ENCODE peak calls at places on chromosomes 16 and 17, in six cellular contexts. W, A, C, L, T and H are unnamed samples.

GRCh38 chr17:58060596-58061191 is 22.5 kb upstream of the DYNLL2 start:
- DNase-seq in W (no peak), A (no peak), C (no peak), L (no peak), T (no peak), H (no peak)

GRCh38 chr16:73183678-73184092 is 135.8 kb upstream of the ZFHX3 start:
- DNase-seq in W (no peak), A (no peak), C (no peak), L (no peak), T (no peak), H (no peak)

GRCh38 chr17:45247429-45248131 is 14.3 kb downstream of the SPATA32 start:
- DNase-seq in W (peak; percentile 91), A (peak; percentile 89), C (peak; percentile 94), L (peak; percentile 78), T (peak; percentile 98), H (peak; percentile 87)

GRCh38 chr17:29569245-29569950 is 897 bp downstream of the TP53I13 start:
- DNase-seq in W (no peak), A (no peak), C (no peak), L (no peak), T (peak; percentile 36), H (no peak)

GRCh38 chr17:59490259-59490658 is 75.2 kb upstream of the DHX40 start:
- DNase-seq in W (no peak), A (no peak), C (no peak), L (no peak), T (no peak), H (no peak)

GRCh38 chr16:5466551-5466950 is 369.0 kb upstream of the EEF2KMT start:
- DNase-seq in W (no peak), A (no peak), C (no peak), L (no peak), T (no peak), H (no peak)

GRCh38 chr16:68617735-68618134 is 27.4 kb upstream of the CDH3 start:
- DNase-seq in W (no peak), A (no peak), C (no peak), L (no peak), T (no peak), H (no peak)

GRCh38 chr17:41785876-41786226 is 660 bp downstream of the JUP start:
- DNase-seq in W (no peak), A (no peak), C (no peak), L (no peak), T (peak; percentile 81), H (no peak)

GRCh38 chr17:63995626-63996025 is 2.5 kb upstream of the PRR29 start:
- DNase-seq in W (no peak), A (no peak), C (no peak), L (no peak), T (no peak), H (no peak)

GRCh38 chr16:81316176-81316496 is 1.4 kb downstream of the GAN start:
- DNase-seq in W (no peak), A (no peak), C (no peak), L (no peak), T (peak; percentile 8), H (no peak)

GRCh38 chr16:50301626-50302471 is 35.5 kb downstream of the ADCY7 start:
- DNase-seq in W (no peak), A (no peak), C (no peak), L (no peak), T (no peak), H (no peak)

GRCh38 chr17:8057691-8058114 is 18.8 kb downstream of the ALOX15B start:
- DNase-seq in W (peak; percentile 83), A (peak; percentile 75), C (no peak), L (peak; percentile 45), T (peak; percentile 76), H (peak; percentile 40)

GRCh38 chr16:86195863-86196630 is 297.1 kb downstream of the IRF8 start:
- DNase-seq in W (no peak), A (peak; percentile 21), C (peak; percentile 13), L (no peak), T (no peak), H (peak; percentile 58)

GRCh38 chr16:63361032-63361624 is 1324.9 kb upstream of the CDH8 start:
- DNase-seq in W (peak; percentile 15), A (peak; percentile 46), C (no peak), L (no peak), T (peak; percentile 36), H (peak; percentile 39)

GRCh38 chr17:27793168-27793905 is 7.0 kb downstream of the NOS2 start:
- DNase-seq in W (no peak), A (no peak), C (no peak), L (no peak), T (peak; percentile 28), H (no peak)

GRCh38 chr16:10326647-10327046 is 59.2 kb upstream of the ATF7IP2 start:
- DNase-seq in W (no peak), A (no peak), C (no peak), L (no peak), T (no peak), H (no peak)

GRCh38 chr17:42775534-42776098 is 2.4 kb downstream of the VPS25 start:
- DNase-seq in W (no peak), A (peak; percentile 53), C (no peak), L (no peak), T (peak; percentile 91), H (no peak)

GRCh38 chr17:82216301-82217119 is 3.9 kb upstream of the CCDC57 start:
- DNase-seq in W (peak; percentile 85), A (peak; percentile 75), C (no peak), L (peak; percentile 59), T (no peak), H (no peak)

DNA sequence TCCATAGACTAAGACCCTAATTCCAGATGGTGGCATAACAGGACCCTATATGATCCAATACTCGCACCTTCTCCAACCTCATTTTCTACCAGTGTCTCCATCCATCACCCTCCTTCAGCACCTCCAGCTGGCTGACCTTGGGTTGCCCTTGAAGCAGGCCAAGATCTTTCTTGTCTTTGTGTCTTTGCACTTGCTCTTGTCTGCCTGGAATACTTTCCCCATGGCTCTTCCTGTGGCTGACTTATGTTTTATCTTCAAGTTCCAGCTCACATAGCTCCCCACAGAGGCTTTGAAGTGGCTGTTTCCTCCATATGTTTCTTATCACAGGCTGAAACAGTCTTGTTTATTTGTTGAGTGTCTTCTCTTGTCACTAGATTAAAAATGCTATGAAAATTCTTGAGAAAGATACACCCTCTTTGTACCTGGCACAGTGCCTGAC is 29.6 kb upstream of the MMD start:
- DNase-seq in W (no peak), A (no peak), C (no peak), L (no peak), T (peak; percentile 93), H (no peak)
- TF ChIP-seq ZNF274 in W (no peak), A (no peak), C (no peak), L (no peak), T (no peak), H (no peak)

GRCh38 chr17:35167046-35167445 is 19.4 kb downstream of the UNC45B start:
- DNase-seq in W (no peak), A (no peak), C (no peak), L (no peak), T (no peak), H (no peak)
- TF ChIP-seq YY1 in W (no peak), A (no peak), C (no peak), L (no peak), T (no peak), H (no peak)

GRCh38 chr16:89498839-89499238 is 8.5 kb upstream of the ANKRD11 start:
- DNase-seq in W (no peak), A (no peak), C (no peak), L (no peak), T (no peak), H (no peak)
- H3K9ac ChIP-seq in W (no peak overlapping the region), A (no peak overlapping the region), C (no peak overlapping the region), L (no peak overlapping the region), T (peak overlapping the region; percentile 15), H (peak overlapping the region; percentile 58)

GRCh38 chr17:48012151-48012520 is 25.5 kb downstream of the COPZ2 start:
- DNase-seq in W (no peak), A (no peak), C (no peak), L (no peak), T (peak; percentile 74), H (no peak)
- TF ChIP-seq ZNF274 in W (no peak), A (no peak), C (no peak), L (no peak), T (no peak), H (no peak)